ENCODE peak calls at places on chromosomes 4 and X, in seven cellular contexts. X is A549, J is mesendoderm, F is mesenchymal stem cell, H is OCI-LY7, Q is mammary epithelial cell, W is endothelial cell of umbilical vein. T is an unnamed sample.

GRCh38 chr4:171981185-171981584 is 168.0 kb downstream of the GALNTL6 start:
- DNase-seq in X (no peak), J (no peak), F (no peak), H (no peak), Q (no peak), W (no peak), T (no peak)

GRCh38 chr4:79413486-79413885 is 5.5 kb upstream of the GK2 start:
- DNase-seq in X (no peak), J (no peak), F (no peak), H (no peak), Q (no peak), W (no peak), T (no peak)

GRCh38 chr4:128782076-128782715 is 27.3 kb upstream of the JADE1 start:
- DNase-seq in X (no peak), J (no peak), F (no peak), H (peak), Q (no peak), W (no peak), T (no peak)

GRCh38 chr4:90495211-90495610 is 368.0 kb downstream of the CCSER1 start:
- DNase-seq in X (no peak), J (no peak), F (no peak), H (no peak), Q (no peak), W (no peak), T (no peak)

GRCh38 chr4:20662851-20663250 is 37.4 kb upstream of the PACRGL start:
- DNase-seq in X (no peak), J (no peak), F (no peak), H (no peak), Q (peak), W (peak), T (no peak)

GRCh38 chrX:49166914-49167739 is 4.6 kb downstream of the MAGIX start:
- DNase-seq in X (no peak), J (peak), F (peak), H (peak), Q (peak), W (peak), T (peak)

GRCh38 chrX:52280812-52281211 is 88.0 kb upstream of the XAGE2 start:
- DNase-seq in X (no peak), J (no peak), F (no peak), H (peak), Q (no peak), W (no peak), T (no peak)

GRCh38 chr4:118865091-118865708 is 23.5 kb upstream of the SYNPO2 start:
- DNase-seq in X (peak), J (peak), F (peak), H (peak), Q (peak), W (peak), T (peak)

GRCh38 chrX:50838820-50839600 is 25.0 kb upstream of the SHROOM4 start:
- DNase-seq in X (no peak), J (no peak), F (no peak), H (no peak), Q (peak), W (peak), T (no peak)

GRCh38 chrX:14028473-14028872 is 1.2 kb downstream of the GEMIN8 start:
- DNase-seq in X (no peak), J (no peak), F (no peak), H (peak), Q (no peak), W (peak), T (no peak)

GRCh38 chr4:24032371-24032989 is 142.6 kb upstream of the PPARGC1A start:
- DNase-seq in X (no peak), J (peak), F (peak), H (peak), Q (peak), W (no peak), T (no peak)

GRCh38 chrX:22278375-22278774 is 5.7 kb downstream of the CBLL2 start:
- DNase-seq in X (peak), J (peak), F (no peak), H (no peak), Q (peak), W (no peak), T (no peak)

GRCh38 chr4:76105652-76106051 is 31.1 kb downstream of the ART3 start:
- DNase-seq in X (no peak), J (no peak), F (no peak), H (no peak), Q (no peak), W (no peak), T (no peak)

GRCh38 chrX:22349116-22349515 is 76.4 kb downstream of the CBLL2 start:
- DNase-seq in X (no peak), J (no peak), F (no peak), H (no peak), Q (no peak), W (no peak), T (no peak)

GRCh38 chr4:173009129-173009823 is 159.3 kb upstream of the GALNT7 start:
- DNase-seq in X (no peak), J (no peak), F (peak), H (no peak), Q (no peak), W (no peak), T (no peak)

GRCh38 chr4:184274288-184274951 is 56.7 kb upstream of the ENPP6 start:
- DNase-seq in X (no peak), J (peak), F (peak), H (no peak), Q (no peak), W (no peak), T (no peak)

DNA sequence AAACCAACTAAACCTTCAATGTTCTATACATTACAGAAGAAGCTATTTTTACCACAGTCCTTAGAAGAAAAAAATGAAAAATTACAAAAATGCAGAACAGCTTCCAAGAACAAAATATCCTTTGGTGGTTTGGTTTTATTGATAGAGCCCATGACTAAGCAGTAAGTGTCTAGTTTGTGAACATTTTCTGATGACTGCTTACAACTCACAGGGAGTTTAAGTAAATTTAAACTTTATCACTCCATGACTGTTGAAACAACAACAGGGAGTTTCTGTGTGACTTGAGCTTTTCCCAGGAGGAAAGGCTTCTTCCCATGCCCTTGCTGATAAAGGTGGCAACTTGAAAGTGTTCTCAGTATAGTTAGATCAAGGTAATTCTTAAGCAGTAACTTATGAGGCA is 2.9 kb downstream of the PF4 start:
- DNase-seq in X (no peak), J (no peak), F (peak), H (no peak), Q (peak), W (no peak), T (no peak)
- H3K4me2 ChIP-seq in X (peak), J (no peak), F (no peak), H (no peak), Q (peak), W (no peak), T (peak)

GRCh38 chrX:136204571-136204970 is 46.6 kb downstream of the MAP7D3 start:
- DNase-seq in X (peak), J (peak), F (peak), H (no peak), Q (peak), W (peak), T (no peak)

GRCh38 chrX:136200466-136200865 is 50.7 kb downstream of the MAP7D3 start:
- DNase-seq in X (peak), J (peak), F (peak), H (peak), Q (peak), W (peak), T (no peak)

GRCh38 chrX:136203438-136203837 is 47.8 kb downstream of the MAP7D3 start:
- DNase-seq in X (no peak), J (no peak), F (no peak), H (no peak), Q (no peak), W (no peak), T (no peak)

GRCh38 chrX:136201601-136202000 is 49.6 kb downstream of the MAP7D3 start:
- DNase-seq in X (no peak), J (no peak), F (no peak), H (no peak), Q (no peak), W (no peak), T (no peak)

GRCh38 chrX:136202889-136203288 is 48.3 kb downstream of the MAP7D3 start:
- DNase-seq in X (no peak), J (no peak), F (peak), H (no peak), Q (no peak), W (peak), T (no peak)
- H3K4me2 ChIP-seq in X (peak), J (no peak), F (no peak), H (no peak), Q (no peak), W (no peak), T (no peak)

DNA sequence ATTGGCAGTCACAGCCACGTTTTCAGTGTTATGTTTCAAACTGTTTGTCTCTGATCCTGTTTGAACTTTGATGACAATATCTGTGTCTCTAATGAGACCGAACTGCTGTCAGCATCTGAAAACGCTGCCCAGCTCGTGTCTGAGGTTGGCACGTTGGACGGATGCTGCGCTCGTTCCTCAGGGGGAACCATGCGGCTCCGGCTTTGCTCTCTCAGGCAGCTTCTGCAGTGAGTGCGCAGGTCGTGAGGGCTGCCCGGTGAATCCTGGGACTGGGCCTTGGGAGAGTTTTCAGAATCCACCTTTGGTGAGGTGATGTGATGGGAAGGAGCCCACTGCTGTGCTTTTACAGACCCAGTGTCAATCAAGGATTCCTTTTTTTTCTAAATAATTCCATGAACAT is 58.4 kb upstream of the SORBS2 start:
- DNase-seq in X (no peak), J (no peak), F (no peak), H (no peak), Q (no peak), W (no peak), T (no peak)
- H3K4me2 ChIP-seq in X (no peak), J (no peak), F (no peak), H (no peak), Q (no peak), W (no peak), T (no peak)

GRCh38 chr4:92304073-92304472 is 307 bp downstream of the GRID2 start:
- DNase-seq in X (no peak), J (no peak), F (no peak), H (no peak), Q (no peak), W (no peak), T (no peak)
- H3K4me2 ChIP-seq in X (peak), J (peak), F (peak), H (no peak), Q (peak), W (peak), T (no peak)

T was measured in keratinocyte.